ENCODE peak calls at places on chromosomes 12 and 14, in eight cellular contexts. T is stimulated activated CD8-positive, alpha-beta memory T cell treated with anti-CD3 and anti-CD28 coated beads, Interleukin-7, amount 100 ng/mL, for 24 hours; C is central memory CD4-positive, alpha-beta T cell; R is heart right ventricle; Q is endothelial cell; P is occipital lobe; V is AG10803; J is stimulated activated CD4-positive, alpha-beta T cell treated with anti-CD3 and anti-CD28 coated beads, Interleukin-15, amount 100 ng/mL, for 1 hour. D is an unnamed sample.

GRCh38 chr14:61460063-61460462 is 138.7 kb downstream of the PRKCH start:
- DNase-seq in R (no peak), P (no peak), C (no peak), T (no peak), J (no peak), V (no peak), Q (no peak), D (no peak)

GRCh38 chr12:10288989-10289388 is 18.7 kb upstream of the KLRD1 start:
- DNase-seq in R (no peak), T (no peak), Q (no peak), J (no peak), P (no peak), C (no peak), V (no peak), D (no peak)

GRCh38 chr12:88182431-88182830 is 40.3 kb downstream of the TMTC3 start:
- DNase-seq in R (no peak), Q (no peak), P (no peak), T (no peak), V (no peak), C (no peak), J (no peak), D (no peak)

GRCh38 chr12:131929530-131930456 is 717 bp downstream of the PUS1 start:
- DNase-seq in T (peak), C (peak), V (peak), P (no peak), Q (peak), R (no peak), J (no peak), D (no peak)

GRCh38 chr14:93892923-93893549 is 34.1 kb upstream of the FAM181A start:
- DNase-seq in T (peak), C (peak), V (peak), J (peak), R (peak), P (peak), Q (peak), D (peak)

GRCh38 chr14:61229475-61229888 is 51.7 kb downstream of the TMEM30B start:
- DNase-seq in Q (no peak), V (no peak), T (no peak), R (no peak), C (no peak), P (no peak), J (no peak), D (no peak)

GRCh38 chr12:117986705-117987469 is 18.1 kb upstream of the KSR2 start:
- DNase-seq in Q (no peak), C (no peak), P (no peak), J (no peak), T (no peak), R (no peak), V (peak), D (peak)

GRCh38 chr14:22556990-22557623 is 31.9 kb downstream of the DAD1 start:
- DNase-seq in J (peak), V (peak), C (peak), Q (peak), P (peak), T (peak), R (peak), D (peak)

GRCh38 chr14:71464840-71465239 is 467.4 kb upstream of the RGS6 start:
- DNase-seq in J (no peak), R (no peak), V (no peak), C (no peak), P (no peak), T (no peak), Q (no peak), D (no peak)

GRCh38 chr12:106790020-106790419 is 15.5 kb downstream of the RIC8B start:
- DNase-seq in T (no peak), P (no peak), J (no peak), R (no peak), C (no peak), V (no peak), Q (no peak), D (no peak)

GRCh38 chr12:5430639-5431603 is 987 bp upstream of the NTF3 start:
- DNase-seq in R (no peak), C (no peak), P (no peak), V (no peak), Q (peak), J (no peak), T (no peak), D (no peak)

GRCh38 chr12:123364532-123365140 is at the start of gene SBNO1:
- DNase-seq in C (peak), T (peak), J (peak), R (peak), Q (peak), P (peak), V (peak), D (peak)

GRCh38 chr14:88333036-88333435 is 10.0 kb upstream of the KCNK10 start:
- DNase-seq in C (no peak), T (no peak), V (no peak), Q (no peak), P (no peak), J (no peak), R (no peak), D (no peak)

GRCh38 chr14:29643415-29644206 is 284.0 kb downstream of the PRKD1 start:
- DNase-seq in T (no peak), C (no peak), V (peak), Q (no peak), R (no peak), J (no peak), P (no peak), D (no peak)

GRCh38 chr12:27999521-27999920 is 27.0 kb upstream of the PTHLH start:
- DNase-seq in R (no peak), P (no peak), C (no peak), J (no peak), Q (no peak), V (peak), T (no peak), D (no peak)

GRCh38 chr14:21102472-21103164 is 1.8 kb downstream of the TMEM253 start:
- DNase-seq in Q (no peak), J (no peak), T (no peak), P (no peak), C (no peak), V (no peak), R (no peak), D (no peak)

GRCh38 chr12:124519741-124520140 is 47.7 kb downstream of the NCOR2 start:
- DNase-seq in C (no peak), T (no peak), Q (no peak), P (no peak), V (no peak), J (no peak), R (no peak), D (no peak)